ENCODE peak calls at places on chromosomes 3 and 15, in four cellular contexts. L, D, X and H are unnamed samples.

GRCh38 chr15:35168464-35168863 is 83.4 kb upstream of the NANOGP8 start:
- DNase-seq in X (no peak), L (no peak), D (no peak), H (no peak)

GRCh38 chr3:38314112-38314766 is 32.1 kb downstream of the SLC22A14 start:
- DNase-seq in L (no peak), D (no peak), X (no peak), H (no peak)

GRCh38 chr3:61865466-61865865 is 304.1 kb downstream of the PTPRG start:
- DNase-seq in L (no peak), D (no peak), X (no peak), H (no peak)

GRCh38 chr3:1092771-1093170 is at the start of gene CNTN6:
- DNase-seq in X (no peak), L (no peak), D (no peak), H (no peak)

GRCh38 chr3:38636464-38636863 is 13.0 kb downstream of the SCN5A start:
- DNase-seq in D (no peak), L (peak), X (no peak), H (no peak)

GRCh38 chr3:170753421-170754344 is 116.3 kb downstream of the RPL22L1 start:
- DNase-seq in X (no peak), L (no peak), D (no peak), H (no peak)

GRCh38 chr3:146746190-146746589 is 141.0 kb upstream of the PLSCR5 start:
- DNase-seq in L (no peak), X (no peak), D (no peak), H (no peak)

GRCh38 chr3:117752984-117753717 is 1043.6 kb downstream of the TUSC7 start:
- DNase-seq in X (no peak), D (no peak), L (no peak), H (no peak)

GRCh38 chr15:63234479-63234878 is 42.9 kb upstream of the APH1B start:
- DNase-seq in X (peak), L (no peak), D (peak), H (no peak)

GRCh38 chr15:34248190-34248589 is 23.4 kb downstream of the EMC4 start:
- DNase-seq in X (no peak), L (no peak), D (no peak), H (no peak)

DNA sequence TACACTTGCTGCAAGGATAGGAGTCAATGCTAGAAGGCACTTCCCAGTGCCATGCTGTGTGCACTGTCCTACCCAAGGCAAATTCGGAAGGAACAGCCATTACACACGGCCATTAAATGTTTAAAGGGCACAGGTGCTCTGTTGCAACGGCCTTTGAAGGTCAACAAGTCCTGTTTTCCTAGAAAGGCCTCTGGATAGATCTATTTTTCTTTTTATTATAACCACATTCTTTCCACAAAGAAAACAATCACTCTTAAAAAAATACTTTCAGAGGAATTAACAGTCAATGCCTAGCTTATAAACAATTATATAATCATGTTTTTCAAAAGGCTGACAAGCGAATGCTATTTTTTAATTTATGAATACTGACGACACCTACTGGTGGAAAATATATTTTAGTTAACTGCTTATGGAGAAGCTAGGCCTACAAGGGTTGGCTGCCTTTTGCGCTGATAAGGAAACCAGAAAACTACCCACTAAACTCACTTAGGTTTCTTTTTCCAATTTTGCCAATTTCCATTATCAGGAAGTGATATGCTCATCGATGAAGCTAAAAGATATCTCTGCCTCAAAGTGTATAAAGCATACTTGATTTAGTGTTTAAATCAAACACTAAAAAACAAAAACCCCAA is 2.4 kb downstream of the ARHGEF3 start:
- DNase-seq in X (no peak), L (no peak), D (no peak), H (no peak)
- TF ChIP-seq CTCF in X (peak), L (peak), D (peak), H (peak)

GRCh38 chr3:36837089-36837488 is 72.7 kb upstream of the DCLK3 start:
- DNase-seq in X (no peak), L (no peak), D (no peak), H (no peak)
- TF ChIP-seq CTCF in X (no peak), L (no peak), D (no peak), H (peak)

GRCh38 chr15:85011210-85011571 is 29.5 kb downstream of the PDE8A start:
- DNase-seq in D (no peak), X (no peak), L (no peak), H (no peak)

GRCh38 chr15:85009435-85009834 is 27.8 kb downstream of the PDE8A start:
- DNase-seq in D (no peak), X (no peak), L (no peak), H (no peak)

GRCh38 chr15:85010114-85010471 is 28.4 kb downstream of the PDE8A start:
- DNase-seq in X (no peak), L (no peak), D (no peak), H (no peak)

GRCh38 chr15:85008474-85009260 is 27.0 kb downstream of the PDE8A start:
- DNase-seq in X (no peak), D (no peak), L (no peak), H (no peak)

DNA sequence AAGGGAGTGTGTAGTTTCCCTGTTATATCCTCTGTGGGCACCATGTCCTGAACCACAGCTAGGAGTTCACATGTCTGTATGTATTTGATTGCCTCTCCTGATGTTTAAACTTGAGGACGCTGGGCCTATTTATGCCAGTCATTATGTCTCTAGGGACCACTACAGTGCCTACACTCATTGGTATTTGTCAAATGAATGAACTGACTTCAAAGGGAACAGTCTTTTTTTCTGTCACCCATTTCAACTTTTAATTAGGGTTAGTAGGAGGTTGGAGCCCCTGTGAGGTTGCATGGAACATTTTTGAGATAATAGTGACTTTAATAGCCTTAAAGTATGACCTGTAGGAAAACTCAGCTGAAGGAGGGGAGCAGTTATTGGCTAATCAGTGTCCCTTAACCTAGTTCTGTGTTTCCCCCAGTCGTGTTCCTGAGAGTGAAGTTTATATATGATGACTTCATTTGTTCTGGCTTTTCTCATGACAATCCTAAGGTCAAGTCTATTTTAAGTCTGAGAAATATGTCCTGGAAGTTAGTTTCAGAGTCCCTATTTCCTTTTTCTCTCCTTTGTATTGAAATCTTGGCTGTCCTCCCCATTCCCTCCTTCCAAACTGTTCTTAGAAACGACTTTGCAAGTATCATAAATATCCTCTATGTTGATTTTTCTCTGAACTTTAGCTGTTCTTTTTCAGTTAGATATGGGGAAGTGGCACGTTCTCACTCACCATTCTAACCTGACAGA is 29.0 kb downstream of the PDE8A start:
- DNase-seq in X (no peak), D (no peak), L (no peak), H (no peak)
- TF ChIP-seq CTCF in X (no peak), D (no peak), L (peak), H (peak)

DNA sequence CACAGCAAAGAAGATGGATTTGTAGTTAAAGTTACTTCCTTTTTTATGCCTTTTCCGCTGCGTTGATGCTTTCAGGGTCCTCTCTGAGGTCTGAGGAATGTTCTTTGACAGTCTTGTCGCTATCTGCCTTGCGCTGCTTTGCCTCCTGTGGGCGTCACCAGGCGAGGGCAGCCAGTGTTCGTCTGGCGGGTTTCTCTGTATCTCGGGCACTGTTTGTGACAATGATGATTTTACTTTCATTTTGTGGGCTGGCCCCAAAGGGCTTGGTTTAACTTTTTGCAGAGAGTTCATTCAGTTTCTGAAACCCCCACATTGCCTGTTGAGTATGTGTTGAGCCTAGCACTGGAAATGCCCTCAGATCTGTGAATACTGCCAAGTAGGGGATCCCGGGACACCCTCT is 24.6 kb upstream of the SACM1L start:
- DNase-seq in D (no peak), L (peak), X (no peak), H (no peak)
- TF ChIP-seq CTCF in D (no peak), L (no peak), X (no peak), H (no peak)

DNA sequence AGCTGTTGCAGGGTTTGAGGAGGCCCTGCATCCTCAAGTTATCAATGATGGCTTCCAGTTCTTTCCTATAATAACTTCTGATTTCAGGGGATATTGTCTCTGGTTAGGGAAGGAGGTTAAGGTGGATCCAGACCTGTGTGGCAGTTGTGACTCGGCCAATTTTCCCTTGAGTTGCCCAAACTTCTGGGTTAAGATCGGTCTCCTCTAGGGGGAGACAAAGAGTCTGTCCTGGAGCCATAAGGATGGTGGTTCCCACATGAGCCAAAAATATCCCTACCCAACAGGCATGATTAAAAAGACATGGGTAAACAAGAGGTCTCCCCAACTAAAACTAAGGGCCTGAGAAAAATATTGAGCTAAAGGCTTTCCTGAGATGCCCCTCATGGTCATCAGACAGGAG is 227.5 kb upstream of the MDFIC2 start:
- DNase-seq in L (no peak), X (no peak), D (no peak), H (no peak)
- TF ChIP-seq CTCF in L (no peak), X (no peak), D (no peak), H (peak)

GRCh38 chr3:174620855-174621457 is 238.2 kb upstream of the NAALADL2 start:
- DNase-seq in X (no peak), L (no peak), D (no peak), H (no peak)

GRCh38 chr3:174619244-174619643 is 239.9 kb upstream of the NAALADL2 start:
- DNase-seq in X (no peak), D (no peak), L (no peak), H (no peak)

GRCh38 chr3:174618368-174618767 is 240.8 kb upstream of the NAALADL2 start:
- DNase-seq in D (no peak), X (no peak), L (no peak), H (no peak)

DNA sequence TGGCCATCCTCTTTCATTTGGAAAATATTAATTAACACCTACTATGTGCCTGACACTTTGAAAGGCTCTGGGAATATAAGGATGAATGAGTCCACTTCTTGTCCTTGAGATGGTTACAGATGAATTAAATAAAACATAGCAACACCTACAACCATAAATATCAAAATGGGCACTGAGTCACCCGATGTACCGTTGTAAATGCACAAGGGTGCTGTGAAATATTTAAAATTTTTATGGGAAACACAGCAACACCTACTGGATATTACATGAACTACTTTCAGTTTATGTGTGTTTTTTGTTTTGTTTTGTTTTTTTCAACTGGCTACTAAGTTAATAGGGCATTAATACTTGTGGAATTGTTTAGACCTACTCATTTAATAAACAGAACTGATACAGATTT is 239.0 kb upstream of the NAALADL2 start:
- DNase-seq in L (no peak), D (no peak), X (no peak), H (no peak)
- TF ChIP-seq CTCF in L (no peak), D (no peak), X (no peak), H (peak)

DNA sequence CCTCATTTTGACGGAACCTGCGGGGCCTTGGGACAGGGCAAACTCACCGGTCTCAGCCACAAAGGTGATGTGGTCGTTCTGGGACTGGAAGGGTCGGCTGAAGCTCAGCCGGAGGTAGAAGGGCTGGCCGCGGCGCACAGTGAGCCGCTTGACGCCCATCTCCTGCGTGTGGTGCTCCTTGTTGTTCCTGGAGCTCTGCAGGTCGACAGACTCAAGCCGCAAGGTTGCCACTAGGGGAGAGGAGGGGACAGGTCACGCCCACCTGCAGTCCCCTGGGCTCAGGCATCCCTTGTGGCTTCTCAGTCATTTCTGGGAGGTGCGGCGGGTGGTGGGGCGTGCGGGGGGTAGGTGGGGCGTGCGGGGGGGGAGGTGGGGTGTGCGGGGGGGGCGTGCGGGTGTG is 26.7 kb upstream of the TGM5 start:
- DNase-seq in L (no peak), D (no peak), X (no peak), H (no peak)
- TF ChIP-seq CTCF in L (no peak), D (no peak), X (no peak), H (no peak)